ENCODE peak calls at places on chromosomes 12 and 14, in five cellular contexts. B is transverse colon, C is natural killer cell, U is pancreas, K is HCT116. N is an unnamed sample.

GRCh38 chr14:79417961-79418360 is 793.3 kb downstream of the DIO2 start:
- DNase-seq in U (no peak), C (no peak), B (no peak), K (no peak), N (no peak)

GRCh38 chr12:84508325-84508861 is 404.2 kb downstream of the SLC6A15 start:
- DNase-seq in B (no peak), K (peak; percentile 57), C (no peak), U (no peak), N (peak; percentile 3)

GRCh38 chr12:90682398-90682797 is 272.6 kb downstream of the CCER1 start:
- DNase-seq in B (no peak), C (no peak), K (no peak), U (no peak), N (no peak)

GRCh38 chr14:50600849-50601248 is 40.9 kb downstream of the ATL1 start:
- DNase-seq in C (no peak), K (no peak), B (no peak), U (no peak), N (peak; percentile 10)

GRCh38 chr12:46374286-46374685 is 1.7 kb upstream of the SLC38A2 start:
- DNase-seq in B (no peak), U (no peak), C (no peak), K (no peak), N (no peak)

GRCh38 chr14:99721792-99722516 is 37.9 kb downstream of the CYP46A1 start:
- DNase-seq in C (peak; percentile 6), U (no peak), B (no peak), K (no peak), N (no peak)

GRCh38 chr12:45547822-45548221 is 181.7 kb upstream of the ARID2 start:
- DNase-seq in U (no peak), C (no peak), K (no peak), B (no peak), N (no peak)

GRCh38 chr12:109581856-109582255 is 8.3 kb downstream of the MVK start:
- DNase-seq in U (peak; percentile 16), C (no peak), B (no peak), K (no peak), N (no peak)

GRCh38 chr12:24617471-24617870 is 331.4 kb downstream of the BCAT1 start:
- DNase-seq in C (no peak), B (no peak), U (no peak), K (no peak), N (no peak)

GRCh38 chr14:72948481-72949138 is 22.3 kb downstream of the DCAF4 start:
- DNase-seq in K (peak; percentile 27), C (peak; percentile 44), B (peak; percentile 68), U (no peak), N (peak; percentile 83)

GRCh38 chr12:14920475-14921126 is 17.7 kb downstream of the ERP27 start:
- DNase-seq in C (no peak), U (no peak), B (no peak), K (no peak), N (no peak)

GRCh38 chr14:56524971-56525677 is 54.5 kb upstream of the TMEM260 start:
- DNase-seq in U (no peak), C (no peak), B (no peak), K (no peak), N (no peak)

GRCh38 chr14:50943261-50943942 is 881 bp downstream of the PYGL start:
- DNase-seq in K (peak; percentile 31), U (peak; percentile 71), C (no peak), B (peak; percentile 58), N (peak; percentile 75)

GRCh38 chr14:102164241-102164641 is 24.5 kb downstream of the WDR20 start:
- DNase-seq in K (no peak), B (no peak), C (no peak), U (no peak), N (no peak)

GRCh38 chr12:131368073-131369071 is 342.5 kb upstream of the SFSWAP start:
- DNase-seq in C (peak; percentile 12), B (no peak), U (peak; percentile 49), K (no peak), N (no peak)

GRCh38 chr14:74882103-74882920 is 596 bp downstream of the DLST start:
- DNase-seq in C (no peak), K (no peak), B (peak; percentile 65), U (peak; percentile 76), N (peak; percentile 57)

GRCh38 chr14:89576132-89576923 is 159.3 kb upstream of the FOXN3 start:
- DNase-seq in B (no peak), K (no peak), U (no peak), C (no peak), N (peak; percentile 27)

GRCh38 chr12:6792522-6793201 is 3.3 kb downstream of the CD4 start:
- DNase-seq in C (no peak), B (no peak), U (peak; percentile 30), K (no peak), N (peak; percentile 36)

GRCh38 chr12:57770734-57771133 is 1.2 kb downstream of the METTL1 start:
- DNase-seq in U (no peak), B (no peak), K (no peak), C (no peak), N (no peak)

GRCh38 chr12:49975370-49975761 is 2.6 kb downstream of the AQP6 start:
- DNase-seq in U (no peak), K (no peak), B (no peak), C (no peak), N (no peak)

GRCh38 chr12:15526033-15526432 is 203.7 kb downstream of the PTPRO start:
- DNase-seq in C (no peak), K (peak; percentile 16), B (no peak), U (no peak), N (no peak)

GRCh38 chr14:105119410-105120025 is 49.1 kb downstream of the JAG2 start:
- DNase-seq in C (no peak), K (no peak), B (no peak), U (no peak), N (no peak)

GRCh38 chr12:105331805-105332251 is 1.3 kb downstream of the C12orf75 start:
- DNase-seq in C (no peak), K (no peak), U (no peak), B (peak; percentile 41), N (no peak)

GRCh38 chr12:21710944-21711343 is 53.3 kb upstream of the LDHB start:
- DNase-seq in B (no peak), K (no peak), C (no peak), U (no peak), N (no peak)

GRCh38 chr12:130391186-130391585 is 53.5 kb downstream of the PIWIL1 start:
- DNase-seq in K (no peak), B (no peak), C (no peak), U (no peak), N (no peak)

GRCh38 chr12:123043536-123044001 is 63.1 kb downstream of the ARL6IP4 start:
- DNase-seq in K (peak; percentile 44), B (peak; percentile 86), C (peak; percentile 55), U (peak; percentile 90), N (peak; percentile 71)

GRCh38 chr12:70739741-70740140 is 102.5 kb upstream of the PTPRB start:
- DNase-seq in C (no peak), K (no peak), B (no peak), U (no peak), N (no peak)

GRCh38 chr14:21467620-21468019 is 9.1 kb downstream of the RAB2B start:
- DNase-seq in K (no peak), C (no peak), U (no peak), B (no peak), N (no peak)

GRCh38 chr14:23729720-23730387 is 93.7 kb downstream of the DHRS2 start:
- DNase-seq in K (no peak), C (no peak), B (no peak), U (no peak), N (no peak)
- TF ChIP-seq CTCF in K (no peak), C (no peak), B (no peak), U (no peak), N (no peak)

GRCh38 chr14:69002069-69002468 is 23.0 kb upstream of the ACTN1 start:
- DNase-seq in B (peak; percentile 27), K (no peak), C (no peak), U (no peak), N (no peak)
- TF ChIP-seq CTCF in B (peak; percentile 41), K (peak; percentile 33), C (no peak), U (no peak), N (no peak)

DNA sequence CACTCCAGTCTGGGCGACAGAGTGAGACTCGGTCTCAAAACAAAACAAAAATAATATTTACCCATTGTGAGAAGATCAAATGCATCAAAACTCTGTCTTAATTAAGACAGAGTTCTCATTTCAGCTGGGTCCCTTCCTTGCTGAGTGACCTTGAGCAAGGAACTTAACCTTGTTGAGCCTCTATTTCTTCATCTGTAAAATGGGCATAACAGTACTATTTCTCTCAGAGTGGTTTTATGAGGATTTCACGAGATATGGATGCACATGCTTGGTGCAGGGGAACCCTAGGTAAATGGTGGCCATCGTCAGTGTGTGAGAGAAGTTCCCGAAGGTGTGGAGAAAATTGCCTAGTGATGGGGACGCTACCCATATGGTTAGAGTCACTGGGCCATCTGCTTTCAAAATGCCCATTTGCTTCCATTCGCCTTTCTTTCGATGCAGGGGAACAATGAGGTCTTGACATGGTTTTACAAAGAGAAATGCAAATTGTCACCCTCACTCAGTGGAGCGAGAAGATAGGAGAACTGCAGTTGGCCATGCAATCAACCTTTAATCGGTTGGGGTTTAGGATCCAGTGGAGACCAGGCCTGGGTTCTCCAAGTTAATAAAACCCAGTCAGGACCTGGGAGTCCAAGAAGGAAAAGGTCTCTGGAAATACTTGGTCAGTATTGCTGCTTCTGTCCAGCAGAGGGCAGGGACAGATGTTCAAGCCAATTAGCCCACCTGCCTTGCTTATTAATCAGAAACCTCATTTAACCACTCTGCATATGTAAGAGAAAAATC is 37.1 kb downstream of the CFAP251 start:
- DNase-seq in U (no peak), K (peak; percentile 24), C (no peak), B (no peak), N (no peak)
- TF ChIP-seq CTCF in U (peak; percentile 28), K (peak; percentile 44), C (no peak), B (peak; percentile 35), N (peak; percentile 46)

GRCh38 chr12:68326720-68327119 is 5.4 kb downstream of the MDM1 start:
- DNase-seq in K (no peak), B (no peak), C (no peak), U (no peak), N (no peak)
- TF ChIP-seq CTCF in K (no peak), B (no peak), C (no peak), U (no peak), N (no peak)